ENCODE peak calls at places on chromosomes 5 and 9, in seven cellular contexts. O, U, P, N, X, V and B are unnamed samples.

GRCh38 chr9:129459550-129460322 is 161.2 kb downstream of the C9orf50 start:
- DNase-seq in O (no peak), U (no peak), P (peak; percentile 56), N (peak; percentile 58), X (no peak), V (no peak), B (no peak)

GRCh38 chr9:90449213-90449925 is 193.3 kb downstream of the DIRAS2 start:
- DNase-seq in O (no peak), U (no peak), P (no peak), N (no peak), X (no peak), V (no peak), B (no peak)

GRCh38 chr5:137737349-137738256 is 1.7 kb upstream of the KLHL3 start:
- DNase-seq in O (peak; percentile 18), U (no peak), P (peak; percentile 67), N (no peak), X (peak; percentile 52), V (no peak), B (peak; percentile 63)

GRCh38 chr9:22265534-22265933 is 181.1 kb upstream of the DMRTA1 start:
- DNase-seq in O (no peak), U (no peak), P (no peak), N (no peak), X (no peak), V (no peak), B (no peak)

GRCh38 chr5:120454094-120454798 is 9.9 kb upstream of the PRR16 start:
- DNase-seq in O (no peak), U (no peak), P (no peak), N (no peak), X (peak; percentile 71), V (no peak), B (no peak)

GRCh38 chr9:34579097-34579818 is 10.3 kb downstream of the CNTFR start:
- DNase-seq in O (no peak), U (no peak), P (no peak), N (peak; percentile 73), X (no peak), V (no peak), B (no peak)

GRCh38 chr5:163712011-163712410 is 206.6 kb downstream of the MAT2B start:
- DNase-seq in O (no peak), U (no peak), P (no peak), N (no peak), X (no peak), V (no peak), B (no peak)

GRCh38 chr9:131474711-131475110 is 28.0 kb upstream of the POMT1 start:
- DNase-seq in O (no peak), U (no peak), P (no peak), N (no peak), X (no peak), V (no peak), B (no peak)

GRCh38 chr5:150446103-150446502 is 3.4 kb downstream of the RPS14 start:
- DNase-seq in O (no peak), U (no peak), P (no peak), N (no peak), X (no peak), V (no peak), B (no peak)